ENCODE peak calls at places on chromosomes 5 and 9, in six cellular contexts. U, Z, S, L, O and D are unnamed samples.

GRCh38 chr5:161152415-161152814 is 300.4 kb upstream of the ATP10B start:
- DNase-seq in U (no peak), Z (no peak), S (no peak), L (no peak), O (no peak), D (no peak)

GRCh38 chr9:18331808-18332209 is 142.1 kb upstream of the ADAMTSL1 start:
- DNase-seq in U (no peak), Z (no peak), S (no peak), L (no peak), O (no peak), D (no peak)

GRCh38 chr5:54390015-54390414 is 65.5 kb upstream of the HSPB3 start:
- DNase-seq in U (no peak), Z (no peak), S (peak), L (no peak), O (no peak), D (no peak)

GRCh38 chr5:28397502-28397941 is 1359.1 kb upstream of the CDH9 start:
- DNase-seq in U (no peak), Z (no peak), S (no peak), L (no peak), O (no peak), D (no peak)

GRCh38 chr9:6703898-6704639 is 53.7 kb upstream of the KDM4C start:
- DNase-seq in U (peak), Z (peak), S (peak), L (peak), O (no peak), D (peak)

GRCh38 chr9:85055506-85056202 is 386.1 kb downstream of the NTRK2 start:
- DNase-seq in U (no peak), Z (no peak), S (no peak), L (no peak), O (no peak), D (no peak)

GRCh38 chr5:133421394-133421793 is 190.9 kb downstream of the FSTL4 start:
- DNase-seq in U (peak), Z (no peak), S (no peak), L (no peak), O (no peak), D (no peak)

GRCh38 chr5:38258037-38258318 is 381 bp upstream of the EGFLAM start:
- DNase-seq in U (no peak), Z (no peak), S (no peak), L (peak), O (no peak), D (no peak)

GRCh38 chr5:17316973-17317459 is 99.6 kb downstream of the BASP1 start:
- DNase-seq in U (no peak), Z (no peak), S (no peak), L (no peak), O (no peak), D (no peak)

GRCh38 chr5:150557507-150557872 is 49.6 kb downstream of the NDST1 start:
- DNase-seq in U (no peak), Z (no peak), S (no peak), L (no peak), O (no peak), D (peak)

GRCh38 chr5:76358-77169 is 15.4 kb upstream of the PLEKHG4B start:
- DNase-seq in U (no peak), Z (no peak), S (no peak), L (no peak), O (peak), D (no peak)

GRCh38 chr5:181088289-181088688 is 42.7 kb downstream of the OR2V1 start:
- DNase-seq in U (no peak), Z (no peak), S (no peak), L (no peak), O (peak), D (no peak)

GRCh38 chr9:131523451-131524435 is 7.3 kb downstream of the UCK1 start:
- DNase-seq in U (no peak), Z (no peak), S (no peak), L (no peak), O (no peak), D (peak)

GRCh38 chr5:150665044-150665443 is 4.0 kb downstream of the MYOZ3 start:
- DNase-seq in U (no peak), Z (no peak), S (no peak), L (no peak), O (no peak), D (no peak)

GRCh38 chr5:57442080-57442839 is 40.4 kb downstream of the ACTBL2 start:
- DNase-seq in U (no peak), Z (no peak), S (no peak), L (no peak), O (peak), D (peak)

GRCh38 chr9:95515272-95516113 is 1.3 kb downstream of the PTCH1 start:
- DNase-seq in U (peak), Z (no peak), S (peak), L (peak), O (no peak), D (no peak)
- TF ChIP-seq EP300 in U (no peak), Z (no peak), S (no peak), L (no peak), O (no peak), D (no peak)

DNA sequence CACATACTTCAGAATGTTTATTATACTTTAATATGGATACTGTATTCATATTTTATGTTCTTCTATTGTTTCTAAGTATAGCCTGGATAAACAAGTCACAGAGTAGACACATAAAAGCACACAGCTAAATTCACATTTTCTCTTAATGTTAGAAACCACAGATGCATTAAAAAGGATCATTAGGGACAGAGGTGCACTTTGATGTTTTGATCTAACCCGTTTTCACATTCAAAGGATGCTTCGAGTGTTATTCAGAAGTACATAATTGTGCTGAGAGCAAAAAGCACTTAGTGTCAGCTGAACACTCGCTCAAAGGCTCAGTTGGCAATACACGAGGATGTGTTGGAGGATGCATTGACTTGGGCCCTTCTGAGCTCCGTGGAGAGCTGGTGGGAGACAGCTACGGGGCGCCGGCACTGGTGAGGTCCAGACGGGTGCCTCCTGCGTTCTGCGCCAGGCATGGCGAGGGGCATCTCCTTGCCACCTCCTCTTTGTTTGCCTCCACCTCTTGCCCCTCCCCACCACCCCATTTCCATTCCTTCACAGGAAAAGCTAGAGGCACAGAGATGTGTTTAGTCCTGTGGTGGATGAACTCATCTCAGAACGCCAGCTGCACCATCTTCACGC is 35.5 kb downstream of the MED10 start:
- DNase-seq in U (no peak), Z (no peak), S (no peak), L (no peak), O (no peak), D (peak)
- TF ChIP-seq EP300 in U (no peak), Z (no peak), S (no peak), L (no peak), O (no peak), D (no peak)

GRCh38 chr9:76115396-76115795 is 224.9 kb downstream of the PCSK5 start:
- DNase-seq in U (no peak), Z (no peak), S (no peak), L (no peak), O (no peak), D (no peak)

GRCh38 chr9:76116913-76117312 is 226.4 kb downstream of the PCSK5 start:
- DNase-seq in U (no peak), Z (no peak), S (no peak), L (no peak), O (no peak), D (no peak)

GRCh38 chr9:76114144-76114543 is 223.7 kb downstream of the PCSK5 start:
- DNase-seq in U (no peak), Z (no peak), S (no peak), L (peak), O (no peak), D (no peak)

GRCh38 chr9:76112151-76112550 is 221.7 kb downstream of the PCSK5 start:
- DNase-seq in U (no peak), Z (no peak), S (no peak), L (no peak), O (no peak), D (no peak)

GRCh38 chr9:76115982-76116646 is 225.6 kb downstream of the PCSK5 start:
- DNase-seq in U (no peak), Z (no peak), S (no peak), L (no peak), O (no peak), D (no peak)
- TF ChIP-seq EP300 in U (no peak), Z (no peak), S (no peak), L (no peak), O (no peak), D (no peak)

DNA sequence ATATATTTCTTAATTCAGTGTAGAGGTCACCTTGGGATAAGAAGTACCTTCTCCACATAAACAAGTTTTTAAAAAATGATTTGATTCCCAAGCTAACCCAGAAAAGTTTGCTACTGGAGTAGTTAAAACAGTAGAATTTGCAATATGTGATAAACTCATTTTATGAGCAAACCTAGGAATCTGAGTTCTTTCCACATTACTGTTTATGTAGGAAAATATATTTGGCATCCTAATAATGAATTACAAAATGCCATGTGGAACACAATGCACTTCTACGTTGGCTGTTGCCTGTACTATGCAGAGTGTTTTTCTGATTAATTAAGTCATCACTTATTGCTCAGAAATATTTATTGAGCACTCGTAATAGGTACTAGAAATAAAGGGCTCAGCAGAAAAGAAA is 20.1 kb upstream of the GRAMD2B start:
- DNase-seq in U (no peak), Z (no peak), S (no peak), L (no peak), O (no peak), D (no peak)
- TF ChIP-seq EP300 in U (no peak), Z (no peak), S (no peak), L (no peak), O (no peak), D (no peak)

DNA sequence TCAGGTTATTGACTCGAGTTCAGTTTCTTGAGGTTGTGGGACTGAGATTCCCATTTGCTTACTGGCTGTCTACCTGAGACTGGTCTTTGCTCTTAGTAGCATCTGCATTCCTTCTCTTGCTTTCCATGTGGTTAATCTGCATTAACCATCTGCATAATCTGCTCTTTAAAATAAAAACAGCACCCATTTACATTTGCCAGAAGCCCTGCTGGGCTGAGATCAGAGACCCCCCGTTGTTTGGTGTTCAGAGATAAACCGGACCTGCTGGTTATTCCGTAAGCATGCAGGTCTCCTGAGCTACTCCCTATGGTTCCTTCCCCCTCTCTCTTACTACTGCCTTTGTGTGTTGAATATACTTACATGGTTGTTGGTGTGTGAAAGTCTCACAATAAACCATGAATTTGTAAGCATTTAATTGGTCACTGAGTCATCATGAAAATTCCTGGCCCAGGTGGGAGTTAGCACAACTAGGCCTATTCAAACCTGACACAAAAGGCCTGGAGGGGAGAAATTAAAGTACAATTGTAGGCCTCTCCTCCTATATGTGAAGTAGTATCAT is 396.7 kb downstream of the MRPS30 start:
- DNase-seq in U (peak), Z (no peak), S (no peak), L (no peak), O (no peak), D (no peak)
- TF ChIP-seq EP300 in U (peak), Z (no peak), S (no peak), L (no peak), O (no peak), D (no peak)

GRCh38 chr9:89051421-89051820 is 60.2 kb downstream of the S1PR3 start:
- DNase-seq in U (no peak), Z (no peak), S (no peak), L (no peak), O (peak), D (no peak)

GRCh38 chr9:89048611-89049010 is 57.3 kb downstream of the S1PR3 start:
- DNase-seq in U (no peak), Z (no peak), S (no peak), L (no peak), O (peak), D (no peak)

GRCh38 chr9:89047667-89048066 is 56.4 kb downstream of the S1PR3 start:
- DNase-seq in U (no peak), Z (no peak), S (no peak), L (no peak), O (peak), D (no peak)

GRCh38 chr9:89054865-89055495 is 63.7 kb downstream of the S1PR3 start:
- DNase-seq in U (no peak), Z (no peak), S (no peak), L (no peak), O (no peak), D (no peak)

GRCh38 chr9:89052470-89053097 is 61.3 kb downstream of the S1PR3 start:
- DNase-seq in U (no peak), Z (no peak), S (no peak), L (no peak), O (peak), D (no peak)
- TF ChIP-seq EP300 in U (no peak), Z (no peak), S (no peak), L (no peak), O (no peak), D (no peak)

GRCh38 chr9:95280745-95281144 is 36.8 kb downstream of the FANCC start:
- DNase-seq in U (no peak), Z (no peak), S (no peak), L (no peak), O (no peak), D (no peak)
- TF ChIP-seq EP300 in U (no peak), Z (no peak), S (no peak), L (no peak), O (no peak), D (no peak)